ENCODE peak calls at places on chromosomes 4 and X, in eight cellular contexts. I is left lung, Z is aorta, N is mesenchymal stem cell, Q is epithelial cell of esophagus, O is AG10803, G is keratinocyte, C is A673. V is an unnamed sample.

GRCh38 chr4:107931775-107932321 is 499 bp downstream of the CYP2U1 start:
- DNase-seq in I (peak), Z (peak), N (no peak), Q (no peak), O (no peak), G (no peak), C (no peak), V (peak)

GRCh38 chrX:132622130-132622529 is 133.3 kb upstream of the MBNL3 start:
- DNase-seq in I (no peak), Z (no peak), N (peak), Q (peak), O (peak), G (no peak), C (peak), V (no peak)

GRCh38 chr4:6221296-6221850 is 21.0 kb upstream of the JAKMIP1 start:
- DNase-seq in I (no peak), Z (no peak), N (no peak), Q (no peak), O (no peak), G (no peak), C (no peak), V (no peak)

GRCh38 chr4:108043536-108043935 is 53.8 kb downstream of the HADH start:
- DNase-seq in I (no peak), Z (no peak), N (no peak), Q (no peak), O (peak), G (no peak), C (peak), V (no peak)

GRCh38 chrX:68634649-68635227 is 12.7 kb upstream of the STARD8 start:
- DNase-seq in I (no peak), Z (no peak), N (no peak), Q (peak), O (peak), G (no peak), C (no peak), V (peak)

GRCh38 chrX:50877310-50877709 is 33.2 kb upstream of the BMP15 start:
- DNase-seq in I (no peak), Z (no peak), N (no peak), Q (peak), O (peak), G (no peak), C (no peak), V (peak)

GRCh38 chr4:80307183-80307735 is 28.3 kb upstream of the CFAP299 start:
- DNase-seq in I (no peak), Z (no peak), N (peak), Q (peak), O (peak), G (no peak), C (peak), V (no peak)

GRCh38 chr4:11451720-11452119 is 23.0 kb upstream of the HS3ST1 start:
- DNase-seq in I (no peak), Z (no peak), N (no peak), Q (peak), O (no peak), G (peak), C (no peak), V (no peak)

GRCh38 chr4:55635282-55635681 is 816 bp downstream of the NMU start:
- DNase-seq in I (no peak), Z (no peak), N (no peak), Q (no peak), O (no peak), G (no peak), C (peak), V (no peak)

GRCh38 chrX:50536955-50537354 is 66.3 kb upstream of the DGKK start:
- DNase-seq in I (no peak), Z (no peak), N (no peak), Q (no peak), O (no peak), G (no peak), C (no peak), V (no peak)

GRCh38 chrX:1649623-1650022 is 34.8 kb downstream of the ASMT start:
- DNase-seq in I (no peak), Z (no peak), N (no peak), Q (no peak), O (no peak), G (no peak), C (peak), V (no peak)
- H3K4me3 ChIP-seq in I (no peak), Z (no peak), N (peak), Q (no peak), O (peak), G (no peak), C (no peak), V (no peak)

GRCh38 chr4:139461022-139461421 is 7.1 kb downstream of the RAB33B start:
- DNase-seq in I (no peak), Z (no peak), N (no peak), Q (no peak), O (no peak), G (no peak), C (peak), V (no peak)

GRCh38 chr4:139457318-139457717 is 3.4 kb downstream of the RAB33B start:
- DNase-seq in I (no peak), Z (no peak), N (no peak), Q (peak), O (no peak), G (no peak), C (no peak), V (peak)

GRCh38 chr4:139458999-139459398 is 5.1 kb downstream of the RAB33B start:
- DNase-seq in I (no peak), Z (no peak), N (no peak), Q (peak), O (no peak), G (no peak), C (no peak), V (peak)

GRCh38 chr4:139460565-139460964 is 6.6 kb downstream of the RAB33B start:
- DNase-seq in I (no peak), Z (no peak), N (no peak), Q (no peak), O (no peak), G (no peak), C (no peak), V (no peak)

GRCh38 chr4:139458543-139458942 is 4.6 kb downstream of the RAB33B start:
- DNase-seq in I (no peak), Z (no peak), N (no peak), Q (peak), O (no peak), G (no peak), C (no peak), V (no peak)
- H3K4me3 ChIP-seq in I (no peak), Z (no peak), N (no peak), Q (no peak), O (no peak), G (no peak), C (no peak), V (no peak)

GRCh38 chrX:129981752-129982299 is 609 bp upstream of the BCORL1 start:
- DNase-seq in I (no peak), Z (no peak), N (no peak), Q (no peak), O (no peak), G (no peak), C (no peak), V (peak)
- H3K4me3 ChIP-seq in I (peak), Z (peak), N (peak), Q (no peak), O (peak), G (peak), C (no peak), V (peak)

DNA sequence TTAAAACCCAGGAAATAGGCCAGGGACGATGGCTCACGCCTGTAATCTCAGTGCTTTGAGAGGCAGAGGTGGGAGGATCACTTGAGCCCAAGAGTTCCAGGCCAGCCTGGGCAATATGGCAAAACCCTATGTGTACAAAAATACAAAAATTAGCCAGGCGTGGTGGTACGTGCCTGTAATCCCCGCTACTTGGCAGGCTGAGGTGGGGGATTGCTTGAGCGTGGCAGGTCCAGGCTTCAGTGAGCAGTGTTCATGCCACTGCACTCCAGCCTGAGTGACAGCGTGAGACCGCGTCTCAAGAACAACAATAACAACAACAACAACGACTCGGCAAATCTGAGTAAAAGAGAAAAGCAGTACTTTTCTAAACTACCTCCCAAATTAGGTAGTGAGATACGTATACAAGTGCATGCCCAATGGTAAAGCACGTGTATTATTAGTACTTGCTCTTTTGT is 13.0 kb upstream of the NDUFC1 start:
- DNase-seq in I (no peak), Z (peak), N (no peak), Q (no peak), O (no peak), G (no peak), C (no peak), V (no peak)
- H3K4me3 ChIP-seq in I (no peak), Z (no peak), N (peak), Q (no peak), O (no peak), G (no peak), C (no peak), V (no peak)

GRCh38 chr4:2365054-2365912 is 53.2 kb downstream of the ZFYVE28 start:
- DNase-seq in I (no peak), Z (peak), N (no peak), Q (no peak), O (no peak), G (no peak), C (no peak), V (no peak)
- H3K4me3 ChIP-seq in I (peak), Z (peak), N (peak), Q (peak), O (peak), G (peak), C (peak), V (peak)

V was measured in small intestine.